ENCODE peak calls at places on chromosomes 2 and 18, in four cellular contexts. K, G, A and L are unnamed samples.

GRCh38 chr2:102603904-102604303 is 15.4 kb upstream of the SLC9A2 start:
- DNase-seq in K (no peak), G (no peak), A (no peak), L (no peak)

GRCh38 chr2:72143441-72144356 is 4.0 kb downstream of the CYP26B1 start:
- DNase-seq in A (no peak), G (no peak), K (no peak), L (no peak)

GRCh38 chr2:133755515-133756311 is 187.4 kb upstream of the NCKAP5 start:
- DNase-seq in A (no peak), K (no peak), G (no peak), L (no peak)

GRCh38 chr2:118808429-118808809 is 39.0 kb downstream of the EN1 start:
- DNase-seq in A (no peak), K (no peak), G (no peak), L (peak)

GRCh38 chr2:235050992-235051351 is 99.2 kb downstream of the SH3BP4 start:
- DNase-seq in A (peak), K (no peak), G (peak), L (no peak)

GRCh38 chr2:46460241-46460921 is 19.0 kb upstream of the TMEM247 start:
- DNase-seq in K (no peak), G (peak), A (no peak), L (no peak)

GRCh38 chr18:49778826-49779465 is 34.4 kb downstream of the ACAA2 start:
- DNase-seq in A (no peak), K (peak), G (no peak), L (no peak)

GRCh38 chr2:15122915-15123314 is 438.2 kb downstream of the NBAS start:
- DNase-seq in K (no peak), A (peak), G (no peak), L (no peak)

GRCh38 chr2:239249781-239250180 is 151.0 kb downstream of the HDAC4 start:
- DNase-seq in A (no peak), K (no peak), G (no peak), L (no peak)

GRCh38 chr2:2663401-2664036 is 332.4 kb upstream of the MYT1L start:
- DNase-seq in G (no peak), A (no peak), K (no peak), L (no peak)

GRCh38 chr2:112074506-112074905 is 19.4 kb downstream of the TMEM87B start:
- DNase-seq in K (no peak), G (no peak), A (no peak), L (no peak)

GRCh38 chr2:209986405-209986804 is 16.0 kb upstream of the RPE start:
- DNase-seq in G (no peak), K (no peak), A (no peak), L (no peak)

GRCh38 chr18:59460060-59460395 is 101.0 kb upstream of the LMAN1 start:
- DNase-seq in K (no peak), A (no peak), G (no peak), L (no peak)

GRCh38 chr2:238296638-238297457 is 8.4 kb upstream of the PER2 start:
- DNase-seq in A (no peak), K (no peak), G (no peak), L (no peak)

GRCh38 chr2:20925265-20925889 is 102.5 kb upstream of the LDAH start:
- DNase-seq in A (peak), G (no peak), K (no peak), L (peak)

GRCh38 chr2:105820151-105820550 is 75.4 kb downstream of the NCK2 start:
- DNase-seq in A (no peak), K (no peak), G (no peak), L (no peak)

GRCh38 chr2:119005081-119005480 is 63.1 kb downstream of the MARCO start:
- DNase-seq in G (no peak), K (no peak), A (no peak), L (no peak)

GRCh38 chr2:132998221-132998620 is 328.2 kb upstream of the LYPD1 start:
- DNase-seq in A (no peak), G (no peak), K (no peak), L (no peak)

GRCh38 chr2:20050712-20051517 is 513 bp downstream of the LAPTM4A start:
- DNase-seq in G (peak), A (peak), K (no peak), L (peak)

GRCh38 chr2:234632527-234633391 is 135.9 kb upstream of the ARL4C start:
- DNase-seq in K (no peak), A (no peak), G (no peak), L (no peak)

GRCh38 chr2:218607436-218608115 is at the start of gene PLCD4:
- DNase-seq in G (no peak), K (no peak), A (no peak), L (no peak)

GRCh38 chr2:3408781-3409180 is 29.3 kb downstream of the TRAPPC12 start:
- DNase-seq in K (no peak), A (no peak), G (no peak), L (no peak)

GRCh38 chr2:239163306-239164070 is 237.3 kb downstream of the HDAC4 start:
- DNase-seq in A (no peak), G (no peak), K (no peak), L (peak)

GRCh38 chr2:128260239-128261138 is 58.2 kb downstream of the HS6ST1 start:
- DNase-seq in A (no peak), K (no peak), G (peak), L (peak)

GRCh38 chr2:193518061-193518817 is 1323.5 kb upstream of the TMEFF2 start:
- DNase-seq in A (no peak), K (no peak), G (no peak), L (no peak)

GRCh38 chr2:43059183-43059897 is 167.1 kb downstream of the ZFP36L2 start:
- DNase-seq in G (no peak), A (peak), K (peak), L (no peak)

GRCh38 chr2:138577066-138577465 is 75.5 kb downstream of the SPOPL start:
- DNase-seq in A (no peak), K (no peak), G (no peak), L (no peak)

DNA sequence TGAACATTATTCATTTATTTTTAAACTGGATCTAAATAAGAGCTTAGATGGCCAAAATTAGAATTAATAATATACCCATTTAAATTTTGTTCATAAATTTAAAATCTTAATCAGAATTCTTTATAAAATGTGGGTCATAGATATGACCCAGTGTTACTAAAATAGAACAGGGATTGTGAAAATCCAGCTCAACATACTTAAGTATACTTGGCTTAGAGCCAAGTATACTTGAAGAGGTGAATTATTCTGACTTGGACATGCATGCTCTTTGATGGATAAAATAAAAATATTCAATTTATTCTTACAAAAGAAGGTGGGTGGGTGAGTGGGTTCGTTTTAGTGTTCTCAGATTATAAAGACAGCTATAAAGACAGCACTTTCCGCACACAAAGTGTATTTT is 70.7 kb downstream of the SPOPL start:
- DNase-seq in K (no peak), A (no peak), G (no peak), L (no peak)
- TF ChIP-seq CBFB in K (no peak), A (no peak), G (no peak), L (no peak)

GRCh38 chr2:74646829-74647482 is 1.2 kb downstream of the M1AP start:
- DNase-seq in K (no peak), G (no peak), A (no peak), L (no peak)

GRCh38 chr2:74653589-74653984 is 460 bp upstream of the SEMA4F start:
- DNase-seq in A (no peak), G (no peak), K (no peak), L (no peak)

GRCh38 chr2:74646201-74646600 is 1.9 kb downstream of the M1AP start:
- DNase-seq in G (no peak), A (no peak), K (no peak), L (no peak)

DNA sequence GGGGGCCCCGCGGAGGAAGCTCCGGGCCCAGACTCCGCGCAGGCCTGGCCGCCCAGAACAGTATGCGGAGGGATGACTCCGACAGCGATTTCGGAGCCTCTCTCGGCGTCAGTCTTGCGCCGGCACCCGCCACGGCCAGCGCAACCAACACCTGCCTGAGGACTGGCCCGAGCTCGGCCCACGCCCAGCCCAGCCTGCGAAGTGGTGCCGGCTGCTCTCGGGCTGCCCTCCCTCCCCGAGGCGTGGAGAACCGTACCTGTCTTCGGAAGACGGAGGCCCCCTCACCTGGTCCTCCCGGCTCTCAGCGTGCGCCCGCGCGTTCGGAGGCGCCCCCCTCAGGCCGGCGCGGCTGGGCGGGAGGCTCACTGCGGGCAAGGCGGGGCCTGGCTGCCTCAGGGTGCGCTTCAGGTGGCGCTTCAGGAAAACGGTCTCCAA is at the start of gene M1AP:
- DNase-seq in K (no peak), G (no peak), A (no peak), L (peak)
- TF ChIP-seq CTCF in K (no peak), G (no peak), A (no peak), L (no peak)

GRCh38 chr2:84697895-84698294 is 181.6 kb downstream of the DNAH6 start:
- DNase-seq in A (no peak), K (no peak), G (no peak), L (no peak)

GRCh38 chr2:84700006-84700405 is 180.9 kb downstream of the TRABD2A start:
- DNase-seq in G (no peak), A (no peak), K (no peak), L (no peak)

GRCh38 chr2:84694088-84694622 is 177.9 kb downstream of the DNAH6 start:
- DNase-seq in K (no peak), A (no peak), G (no peak), L (no peak)
- TF ChIP-seq CBFB in K (no peak), A (no peak), G (no peak), L (no peak)

GRCh38 chr2:8654483-8654882 is 27.4 kb upstream of the ID2 start:
- DNase-seq in A (no peak), G (no peak), K (no peak), L (no peak)

GRCh38 chr2:8654041-8654440 is 27.8 kb upstream of the ID2 start:
- DNase-seq in A (no peak), G (no peak), K (no peak), L (no peak)

GRCh38 chr2:8652774-8653426 is 29.0 kb upstream of the ID2 start:
- DNase-seq in G (no peak), A (no peak), K (no peak), L (no peak)

GRCh38 chr2:8656160-8656641 is 25.7 kb upstream of the ID2 start:
- DNase-seq in A (no peak), K (no peak), G (peak), L (no peak)

GRCh38 chr2:8653485-8653884 is 28.4 kb upstream of the ID2 start:
- DNase-seq in A (no peak), G (peak), K (no peak), L (no peak)
- TF ChIP-seq CTCF in A (no peak), G (no peak), K (no peak), L (no peak)

DNA sequence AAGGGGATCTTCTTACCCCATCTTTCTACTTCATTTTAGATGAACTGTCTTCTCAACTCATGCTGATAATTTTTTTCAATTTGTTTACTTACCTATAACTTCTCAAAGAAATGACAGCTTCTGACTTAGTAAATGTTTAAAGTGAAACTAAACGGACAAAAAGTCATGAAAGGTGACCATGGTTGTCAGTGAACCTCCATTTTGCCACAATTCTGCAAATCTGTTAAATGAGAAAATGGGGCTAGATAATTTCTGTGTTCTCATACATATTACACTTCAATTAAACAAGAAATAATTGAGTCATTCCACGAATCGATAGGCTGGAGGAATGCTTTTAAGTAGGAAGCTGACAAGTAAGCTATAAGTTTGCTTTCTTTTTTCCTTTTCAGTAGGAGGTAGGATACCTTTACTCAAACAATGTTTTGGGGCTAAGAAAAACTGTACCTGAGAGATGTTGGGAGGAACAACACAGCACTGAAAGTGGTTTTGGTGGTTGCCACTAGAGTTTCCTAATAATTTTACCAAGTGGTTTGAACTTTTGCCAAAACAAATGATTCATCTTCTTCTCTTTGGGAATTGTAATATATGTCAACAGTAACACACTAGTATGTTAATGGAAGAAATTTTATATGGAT is 17.1 kb downstream of the DYNAP start:
- DNase-seq in K (no peak), G (no peak), A (no peak), L (no peak)
- TF ChIP-seq CBFB in K (no peak), G (no peak), A (no peak), L (no peak)

DNA sequence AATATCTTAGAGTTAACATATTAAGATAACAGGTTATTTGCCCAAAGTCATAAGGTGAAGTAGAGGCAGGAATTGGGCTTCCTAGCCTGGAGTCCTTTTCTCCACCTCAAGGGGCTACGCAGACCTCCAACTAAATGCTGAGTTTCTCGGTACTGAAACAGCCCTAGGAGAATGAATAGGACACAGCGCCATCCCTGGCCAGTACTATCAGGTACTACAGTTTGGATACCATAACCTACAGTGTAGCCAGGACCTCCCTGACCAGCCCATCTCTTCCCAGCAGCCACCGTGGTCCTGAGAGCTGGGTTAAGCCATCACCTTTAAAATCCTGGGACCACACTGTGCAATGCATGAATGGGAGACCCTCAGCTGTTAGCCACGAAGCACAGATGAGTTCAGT is 15.7 kb downstream of the CASP8 start:
- DNase-seq in K (no peak), A (no peak), G (no peak), L (peak)
- TF ChIP-seq CTCF in K (peak), A (no peak), G (peak), L (peak)

DNA sequence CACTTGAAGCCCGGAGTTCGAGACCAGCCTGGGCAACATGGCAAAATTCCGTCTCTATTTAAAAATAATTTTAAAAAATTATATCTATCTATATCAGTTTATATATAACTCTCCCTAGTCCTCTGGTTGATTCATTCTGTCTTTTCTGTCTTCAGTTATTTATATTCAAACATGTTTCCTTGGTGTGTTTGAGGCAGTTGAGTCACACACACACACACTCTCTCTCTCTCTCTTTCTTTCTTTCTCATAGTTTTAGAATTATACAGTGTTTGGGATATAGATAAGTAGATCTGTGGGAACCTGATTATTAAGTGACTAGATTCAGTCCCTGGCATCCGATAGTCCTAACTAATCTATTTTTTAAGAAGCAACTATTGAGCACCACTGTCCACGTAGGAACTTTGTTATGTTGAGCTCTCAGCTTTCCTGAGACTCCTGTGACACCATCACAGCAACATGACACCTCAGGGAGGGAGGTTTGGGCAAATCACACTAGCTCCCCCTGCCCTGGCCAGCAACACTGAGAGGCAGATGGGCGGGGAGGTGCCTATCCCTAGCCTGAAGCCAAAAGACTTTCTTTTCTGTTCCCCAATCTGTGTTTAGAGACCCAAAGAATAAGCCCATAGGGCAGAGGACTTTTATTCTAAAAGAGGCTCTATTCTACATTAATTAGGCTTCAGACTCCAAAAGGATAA is 482.7 kb downstream of the DLGAP1 start:
- DNase-seq in K (no peak), A (no peak), G (no peak), L (peak)
- TF ChIP-seq CBFB in K (no peak), A (no peak), G (no peak), L (no peak)

DNA sequence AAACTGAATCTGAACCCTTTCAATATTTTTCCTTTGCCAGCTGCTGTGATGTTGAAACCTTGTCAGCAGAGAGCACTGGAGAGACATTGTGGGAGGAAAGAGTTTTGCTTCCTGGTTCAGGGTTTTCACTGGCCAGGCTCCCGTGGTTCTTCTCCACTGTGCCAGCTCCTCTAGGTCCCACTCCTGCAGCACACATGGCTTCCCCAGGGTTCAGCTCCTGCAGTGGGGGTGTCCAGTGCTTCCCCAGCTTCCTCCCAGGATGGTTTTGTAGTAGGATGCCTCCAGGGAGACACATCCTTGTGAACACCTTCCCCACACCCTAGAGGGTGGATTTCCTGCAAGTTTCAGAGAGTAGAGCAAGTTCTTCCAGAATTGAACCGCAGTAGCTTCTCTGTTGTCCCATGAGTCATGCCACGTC is 24.0 kb upstream of the SULT1C3 start:
- DNase-seq in A (no peak), K (no peak), G (peak), L (no peak)
- TF ChIP-seq CTCF in A (peak), K (peak), G (peak), L (no peak)